ENCODE peak calls at places on chromosomes 2 and 18, in four cellular contexts. One of them, this sample, is unnamed.

GRCh38 chr18:48934708-48935432 is 15.9 kb downstream of the SMAD7 start:
- DNase-seq in A549: no peak
- DNase-seq in K562: no peak
- DNase-seq in HepG2: no peak
- DNase-seq in this sample: no peak

GRCh38 chr2:172423120-172423519 is 4.3 kb upstream of the ITGA6 start:
- DNase-seq in A549: no peak
- DNase-seq in K562: no peak
- DNase-seq in HepG2: no peak
- DNase-seq in this sample: no peak

GRCh38 chr2:175892046-175892445 is 110.0 kb downstream of the LNPK start:
- DNase-seq in A549: no peak
- DNase-seq in K562: no peak
- DNase-seq in HepG2: no peak
- DNase-seq in this sample: no peak

GRCh38 chr18:55838322-55838721 is 250.3 kb upstream of the TCF4 start:
- DNase-seq in A549: no peak
- DNase-seq in K562: peak; percentile 7
- DNase-seq in HepG2: no peak
- DNase-seq in this sample: no peak

GRCh38 chr2:218261424-218262273 is 834 bp downstream of the GPBAR1 start:
- DNase-seq in A549: no peak
- DNase-seq in K562: no peak
- DNase-seq in HepG2: no peak
- DNase-seq in this sample: no peak

GRCh38 chr2:203728321-203728720 is 21.9 kb downstream of the CD28 start:
- DNase-seq in A549: no peak
- DNase-seq in K562: no peak
- DNase-seq in HepG2: no peak
- DNase-seq in this sample: no peak

GRCh38 chr2:62303818-62304217 is 107.9 kb downstream of the B3GNT2 start:
- DNase-seq in A549: no peak
- DNase-seq in K562: no peak
- DNase-seq in HepG2: no peak
- DNase-seq in this sample: no peak

GRCh38 chr2:158932246-158932645 is 36.2 kb upstream of the TANC1 start:
- DNase-seq in A549: no peak
- DNase-seq in K562: no peak
- DNase-seq in HepG2: no peak
- DNase-seq in this sample: no peak

GRCh38 chr2:27988718-27989117 is 98.2 kb downstream of the BABAM2 start:
- DNase-seq in A549: no peak
- DNase-seq in K562: no peak
- DNase-seq in HepG2: no peak
- DNase-seq in this sample: no peak

GRCh38 chr2:70959271-70959761 is 19.1 kb upstream of the ANKRD53 start:
- DNase-seq in A549: no peak
- DNase-seq in K562: no peak
- DNase-seq in HepG2: no peak
- DNase-seq in this sample: no peak

GRCh38 chr2:190343500-190344274 is at the start of gene INPP1:
- DNase-seq in A549: peak; percentile 32
- DNase-seq in K562: no peak
- DNase-seq in HepG2: no peak
- DNase-seq in this sample: peak; percentile 60

GRCh38 chr2:122180972-122181371 is 425.5 kb downstream of the TSN start:
- DNase-seq in A549: no peak
- DNase-seq in K562: no peak
- DNase-seq in HepG2: no peak
- DNase-seq in this sample: no peak

GRCh38 chr2:131658769-131659131 is 131.1 kb downstream of the CCDC74A start:
- DNase-seq in A549: no peak
- DNase-seq in K562: no peak
- DNase-seq in HepG2: no peak
- DNase-seq in this sample: no peak

GRCh38 chr2:47344890-47345583 is 57.9 kb upstream of the MSH2 start:
- DNase-seq in A549: peak; percentile 99
- DNase-seq in K562: peak; percentile 81
- DNase-seq in HepG2: peak; percentile 100
- DNase-seq in this sample: peak; percentile 95

GRCh38 chr2:7515327-7515726 is 598.1 kb downstream of the RNF144A start:
- DNase-seq in A549: no peak
- DNase-seq in K562: no peak
- DNase-seq in HepG2: no peak
- DNase-seq in this sample: no peak

GRCh38 chr2:7510353-7510752 is 593.1 kb downstream of the RNF144A start:
- DNase-seq in A549: no peak
- DNase-seq in K562: no peak
- DNase-seq in HepG2: no peak
- DNase-seq in this sample: no peak

GRCh38 chr2:7516447-7517121 is 599.4 kb downstream of the RNF144A start:
- DNase-seq in A549: no peak
- DNase-seq in K562: no peak
- DNase-seq in HepG2: no peak
- DNase-seq in this sample: no peak

GRCh38 chr2:7517122-7517487 is 599.9 kb downstream of the RNF144A start:
- DNase-seq in A549: no peak
- DNase-seq in K562: no peak
- DNase-seq in HepG2: no peak
- DNase-seq in this sample: no peak

DNA sequence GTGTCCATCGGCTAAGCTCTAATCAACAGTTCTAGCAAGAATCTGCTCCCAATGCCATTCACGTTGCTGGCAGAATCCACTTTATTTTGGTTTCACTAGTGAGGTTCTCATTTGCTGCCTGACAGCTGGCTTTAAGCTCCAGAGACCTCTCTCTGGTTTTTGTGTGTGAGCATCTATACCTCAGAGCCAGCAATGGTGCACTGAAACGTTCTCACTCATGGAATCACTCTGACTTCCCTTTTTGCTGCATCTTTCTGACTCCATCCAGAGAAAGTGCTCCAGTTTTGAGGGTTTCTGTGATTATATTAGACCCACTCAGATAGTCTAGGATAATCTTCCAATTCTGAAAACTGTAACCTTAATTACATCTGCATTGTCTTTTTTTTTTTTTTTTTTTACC is 596.6 kb downstream of the RNF144A start:
- DNase-seq in A549: no peak
- DNase-seq in K562: no peak
- DNase-seq in HepG2: no peak
- DNase-seq in this sample: no peak
- TF ChIP-seq NR3C1 in A549: no peak
- TF ChIP-seq NR3C1 in K562: no peak
- TF ChIP-seq NR3C1 in HepG2: no peak
- TF ChIP-seq NR3C1 in this sample: no peak

GRCh38 chr2:24350826-24351626 is 9.3 kb downstream of the ITSN2 start:
- DNase-seq in A549: no peak
- DNase-seq in K562: no peak
- DNase-seq in HepG2: no peak
- DNase-seq in this sample: no peak
- TF ChIP-seq NR3C1 in A549: no peak
- TF ChIP-seq NR3C1 in K562: no peak
- TF ChIP-seq NR3C1 in HepG2: no peak
- TF ChIP-seq NR3C1 in this sample: no peak

DNA sequence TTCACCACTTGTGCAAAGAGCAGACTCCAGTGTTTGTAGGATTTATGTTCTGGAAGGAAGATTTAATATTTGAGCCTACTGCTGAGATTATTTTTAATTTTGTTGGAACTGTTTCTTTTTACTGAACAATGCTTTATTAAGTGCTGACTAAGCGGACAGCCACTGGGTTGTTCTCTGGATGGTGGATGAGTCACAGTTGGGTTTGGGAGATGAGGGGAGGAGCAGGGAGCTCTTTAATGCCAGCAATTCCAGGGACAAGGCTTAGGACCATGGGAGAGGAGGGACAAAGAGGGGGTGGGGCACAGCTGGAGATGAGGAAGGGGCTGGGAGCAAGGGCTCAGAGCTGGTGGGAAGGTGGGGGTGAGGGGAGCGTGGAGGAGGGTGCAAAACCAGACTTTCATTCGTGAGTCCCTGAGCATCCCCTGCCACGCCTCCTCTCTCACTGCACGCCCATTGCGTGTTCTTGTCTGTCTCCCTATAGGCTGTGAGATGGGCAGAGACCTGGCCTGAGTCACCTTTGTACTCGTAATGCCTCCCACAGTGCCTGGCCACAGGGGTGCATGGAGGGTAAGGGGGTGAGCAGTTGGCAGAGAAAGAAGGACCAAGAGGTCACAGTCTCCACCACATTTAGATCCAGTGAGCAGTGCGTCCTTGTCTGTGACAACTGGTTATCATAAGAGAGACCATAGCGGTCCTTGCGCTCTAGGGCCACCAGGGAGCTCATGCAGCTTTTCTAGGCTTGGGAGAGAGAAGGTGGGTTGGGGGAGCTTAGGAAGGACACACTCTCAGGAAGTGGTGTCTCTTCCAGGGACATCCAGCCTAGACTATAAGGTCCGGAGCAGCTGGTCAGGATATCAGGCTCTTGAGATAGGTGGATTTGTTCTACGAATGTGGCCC is 18.4 kb downstream of the SLC4A3 start:
- DNase-seq in A549: no peak
- DNase-seq in K562: no peak
- DNase-seq in HepG2: peak; percentile 37
- DNase-seq in this sample: no peak
- TF ChIP-seq NR3C1 in A549: no peak
- TF ChIP-seq NR3C1 in K562: no peak
- TF ChIP-seq NR3C1 in HepG2: no peak
- TF ChIP-seq NR3C1 in this sample: no peak

GRCh38 chr18:9221661-9222060 is 85.1 kb downstream of the ANKRD12 start:
- DNase-seq in A549: no peak
- DNase-seq in K562: no peak
- DNase-seq in HepG2: no peak
- DNase-seq in this sample: no peak
- TF ChIP-seq NR3C1 in A549: no peak
- TF ChIP-seq NR3C1 in K562: no peak
- TF ChIP-seq NR3C1 in HepG2: no peak
- TF ChIP-seq NR3C1 in this sample: no peak

This sample was measured in WTC11.